ENCODE peak calls at places on chromosomes 11 and 22, in eight cellular contexts. J, T, F, X, R, G, E and I are unnamed samples.

GRCh38 chr11:28529540-28530410 is 421.6 kb downstream of the METTL15 start:
- DNase-seq in J (no peak), T (no peak), F (peak), X (no peak), R (peak), G (peak), E (no peak), I (peak)

GRCh38 chr11:2772544-2773031 is 72.8 kb upstream of the KCNQ1OT1 start:
- DNase-seq in J (peak), T (no peak), F (no peak), X (peak), R (peak), G (no peak), E (peak), I (peak)

GRCh38 chr11:122984186-122985011 is 2.8 kb upstream of the BSX start:
- DNase-seq in J (no peak), T (no peak), F (no peak), X (no peak), R (no peak), G (peak), E (no peak), I (no peak)

GRCh38 chr22:22210889-22211833 is 33.4 kb upstream of the VPREB1 start:
- DNase-seq in J (no peak), T (no peak), F (no peak), X (no peak), R (no peak), G (no peak), E (no peak), I (no peak)

GRCh38 chr11:68609761-68610160 is 74.6 kb upstream of the GAL start:
- DNase-seq in J (no peak), T (no peak), F (no peak), X (no peak), R (no peak), G (no peak), E (no peak), I (no peak)

GRCh38 chr11:34707462-34707840 is 86.6 kb downstream of the EHF start:
- DNase-seq in J (no peak), T (no peak), F (no peak), X (no peak), R (no peak), G (no peak), E (no peak), I (no peak)

GRCh38 chr22:25759825-25760231 is 17.8 kb downstream of the MYO18B start:
- DNase-seq in J (no peak), T (peak), F (peak), X (no peak), R (no peak), G (peak), E (no peak), I (peak)

GRCh38 chr22:39312410-39312809 is 7.0 kb downstream of the RPL3 start:
- DNase-seq in J (peak), T (peak), F (no peak), X (no peak), R (no peak), G (no peak), E (no peak), I (no peak)

GRCh38 chr11:74695705-74696280 is 35.4 kb downstream of the CHRDL2 start:
- DNase-seq in J (no peak), T (no peak), F (no peak), X (no peak), R (no peak), G (no peak), E (no peak), I (no peak)

GRCh38 chr11:13368041-13368446 is 90.5 kb downstream of the BMAL1 start:
- DNase-seq in J (no peak), T (no peak), F (no peak), X (no peak), R (no peak), G (no peak), E (no peak), I (no peak)

GRCh38 chr22:20211997-20212753 is 55.9 kb downstream of the RTN4R start:
- DNase-seq in J (peak), T (peak), F (no peak), X (peak), R (no peak), G (no peak), E (peak), I (no peak)

GRCh38 chr11:76695767-76696166 is 25.2 kb upstream of the LRRC32 start:
- DNase-seq in J (no peak), T (no peak), F (no peak), X (no peak), R (no peak), G (no peak), E (no peak), I (peak)

GRCh38 chr11:80515097-80515496 is 1074.3 kb upstream of the TENM4 start:
- DNase-seq in J (no peak), T (no peak), F (no peak), X (no peak), R (no peak), G (no peak), E (no peak), I (no peak)

GRCh38 chr11:59765068-59765770 is 10.0 kb downstream of the STX3 start:
- DNase-seq in J (no peak), T (no peak), F (no peak), X (no peak), R (no peak), G (no peak), E (no peak), I (no peak)

GRCh38 chr22:45263790-45264269 is 20.9 kb upstream of the UPK3A start:
- DNase-seq in J (peak), T (peak), F (peak), X (peak), R (peak), G (peak), E (peak), I (peak)

GRCh38 chr11:47523491-47524199 is 29.3 kb downstream of the CELF1 start:
- DNase-seq in J (no peak), T (no peak), F (peak), X (peak), R (no peak), G (peak), E (no peak), I (peak)

GRCh38 chr11:18393581-18394299 is 623 bp upstream of the LDHA start:
- DNase-seq in J (no peak), T (peak), F (no peak), X (no peak), R (no peak), G (no peak), E (no peak), I (peak)

GRCh38 chr22:41285441-41285819 is 557 bp downstream of the RANGAP1 start:
- DNase-seq in J (peak), T (peak), F (peak), X (no peak), R (peak), G (peak), E (peak), I (peak)

GRCh38 chr11:21177379-21177778 is 508.0 kb downstream of the NELL1 start:
- DNase-seq in J (no peak), T (no peak), F (no peak), X (no peak), R (no peak), G (no peak), E (no peak), I (no peak)

GRCh38 chr11:122104381-122104780 is 11.6 kb downstream of the BLID start:
- DNase-seq in J (no peak), T (no peak), F (no peak), X (no peak), R (no peak), G (no peak), E (no peak), I (no peak)

GRCh38 chr11:61011239-61011870 is 39.9 kb downstream of the CD6 start:
- DNase-seq in J (no peak), T (no peak), F (no peak), X (no peak), R (no peak), G (no peak), E (peak), I (no peak)

GRCh38 chr11:125874556-125875124 is 12.8 kb upstream of the HYLS1 start:
- DNase-seq in J (no peak), T (peak), F (peak), X (no peak), R (peak), G (peak), E (peak), I (peak)

GRCh38 chr11:48001438-48002021 is 21.2 kb downstream of the PTPRJ start:
- DNase-seq in J (no peak), T (no peak), F (peak), X (no peak), R (peak), G (peak), E (peak), I (no peak)

GRCh38 chr11:61164610-61165424 is 3.6 kb upstream of the VPS37C start:
- DNase-seq in J (no peak), T (no peak), F (no peak), X (no peak), R (peak), G (no peak), E (peak), I (no peak)

GRCh38 chr22:17586831-17587440 is 23.6 kb downstream of the SLC25A18 start:
- DNase-seq in J (no peak), T (no peak), F (no peak), X (no peak), R (no peak), G (no peak), E (no peak), I (no peak)

GRCh38 chr11:113168358-113168757 is 146.0 kb upstream of the TTC12 start:
- DNase-seq in J (no peak), T (no peak), F (no peak), X (no peak), R (no peak), G (no peak), E (no peak), I (no peak)

GRCh38 chr22:48520888-48521600 is 1306.6 kb downstream of the BRD1 start:
- DNase-seq in J (no peak), T (no peak), F (no peak), X (no peak), R (no peak), G (no peak), E (no peak), I (no peak)

GRCh38 chr11:115153135-115153534 is 351.1 kb downstream of the CADM1 start:
- DNase-seq in J (no peak), T (no peak), F (no peak), X (no peak), R (no peak), G (peak), E (no peak), I (peak)

GRCh38 chr11:77094841-77095365 is 7.7 kb upstream of the OMP start:
- DNase-seq in J (no peak), T (peak), F (no peak), X (no peak), R (no peak), G (no peak), E (no peak), I (no peak)

GRCh38 chr11:128477811-128478210 is 109.5 kb downstream of the ETS1 start:
- DNase-seq in J (no peak), T (no peak), F (no peak), X (no peak), R (no peak), G (no peak), E (no peak), I (peak)

GRCh38 chr22:39300198-39300830 is 19.1 kb downstream of the RPL3 start:
- DNase-seq in J (no peak), T (peak), F (no peak), X (no peak), R (no peak), G (no peak), E (no peak), I (peak)

GRCh38 chr11:61963282-61964057 is 4.0 kb downstream of the FTH1 start:
- DNase-seq in J (peak), T (no peak), F (peak), X (no peak), R (no peak), G (peak), E (no peak), I (peak)

GRCh38 chr22:39170825-39171622 is 18.5 kb upstream of the CBX7 start:
- DNase-seq in J (peak), T (peak), F (peak), X (peak), R (peak), G (peak), E (peak), I (peak)

GRCh38 chr22:36853407-36854099 is 7.3 kb upstream of the NCF4 start:
- DNase-seq in J (no peak), T (peak), F (peak), X (no peak), R (no peak), G (peak), E (peak), I (peak)

GRCh38 chr22:44676441-44677298 is 25.3 kb upstream of the PRR5 start:
- DNase-seq in J (peak), T (peak), F (no peak), X (no peak), R (no peak), G (peak), E (peak), I (peak)

GRCh38 chr11:120344302-120345004 is 8.2 kb downstream of the ARHGEF12 start:
- DNase-seq in J (no peak), T (no peak), F (no peak), X (no peak), R (no peak), G (no peak), E (no peak), I (peak)

GRCh38 chr22:26822300-26822699 is 164.9 kb downstream of the MIAT start:
- DNase-seq in J (no peak), T (no peak), F (no peak), X (no peak), R (no peak), G (no peak), E (no peak), I (no peak)
- TF ChIP-seq CTCF in J (no peak), T (no peak), F (no peak), X (no peak), R (no peak), G (peak), E (no peak), I (no peak)

GRCh38 chr11:486189-486588 is 20.9 kb downstream of the RNH1 start:
- DNase-seq in J (no peak), T (no peak), F (no peak), X (no peak), R (no peak), G (no peak), E (no peak), I (no peak)

GRCh38 chr11:488062-488461 is 19.0 kb downstream of the RNH1 start:
- DNase-seq in J (no peak), T (no peak), F (no peak), X (no peak), R (no peak), G (no peak), E (no peak), I (no peak)

GRCh38 chr11:488992-489391 is 18.1 kb downstream of the RNH1 start:
- DNase-seq in J (peak), T (no peak), F (no peak), X (no peak), R (no peak), G (no peak), E (no peak), I (no peak)

GRCh38 chr11:488579-488978 is 18.5 kb downstream of the RNH1 start:
- DNase-seq in J (no peak), T (no peak), F (no peak), X (no peak), R (no peak), G (no peak), E (no peak), I (no peak)

GRCh38 chr11:487571-488021 is 19.4 kb downstream of the RNH1 start:
- DNase-seq in J (no peak), T (no peak), F (no peak), X (no peak), R (no peak), G (no peak), E (no peak), I (no peak)
- TF ChIP-seq POLR2A in J (no peak), T (no peak), F (no peak), X (no peak), R (no peak), G (no peak), E (no peak), I (no peak)

GRCh38 chr22:38075105-38075825 is 8.7 kb downstream of the SLC16A8 start:
- DNase-seq in J (no peak), T (no peak), F (no peak), X (no peak), R (no peak), G (no peak), E (no peak), I (no peak)

GRCh38 chr22:38072322-38073149 is 11.4 kb downstream of the SLC16A8 start:
- DNase-seq in J (no peak), T (peak), F (no peak), X (no peak), R (no peak), G (no peak), E (no peak), I (no peak)

GRCh38 chr22:38073150-38074130 is 10.5 kb downstream of the SLC16A8 start:
- DNase-seq in J (no peak), T (peak), F (no peak), X (no peak), R (no peak), G (no peak), E (no peak), I (no peak)

GRCh38 chr22:38075961-38076360 is 8.0 kb downstream of the SLC16A8 start:
- DNase-seq in J (no peak), T (no peak), F (no peak), X (no peak), R (no peak), G (no peak), E (no peak), I (no peak)

GRCh38 chr22:38074181-38075104 is 9.5 kb downstream of the SLC16A8 start:
- DNase-seq in J (no peak), T (no peak), F (no peak), X (no peak), R (no peak), G (no peak), E (no peak), I (no peak)
- TF ChIP-seq CTCF in J (no peak), T (peak), F (peak), X (no peak), R (no peak), G (no peak), E (no peak), I (no peak)

GRCh38 chr11:90223248-90223585 is 368 bp upstream of the CHORDC1 start:
- DNase-seq in J (no peak), T (no peak), F (no peak), X (no peak), R (no peak), G (no peak), E (no peak), I (no peak)
- TF ChIP-seq POLR2A in J (no peak), T (no peak), F (peak), X (no peak), R (no peak), G (no peak), E (no peak), I (no peak)

DNA sequence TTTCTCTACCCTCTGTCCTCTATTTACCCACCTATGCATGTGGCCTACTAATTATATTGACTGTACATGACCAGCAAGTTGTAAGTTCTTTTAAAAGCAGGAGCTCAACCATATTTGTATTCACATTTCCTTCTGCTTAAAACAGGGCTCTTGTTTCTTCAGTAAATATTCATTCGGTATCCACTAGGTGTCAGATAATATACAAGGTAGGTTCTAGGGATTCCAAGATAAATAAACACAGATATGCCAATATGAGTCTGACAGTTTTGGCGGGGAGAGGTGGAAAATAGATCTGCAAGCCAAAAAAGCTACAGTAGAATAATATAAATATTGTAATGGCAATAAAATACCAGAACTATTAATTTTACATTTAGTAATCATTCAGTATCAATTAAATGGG is 15.3 kb upstream of the RAB30 start:
- DNase-seq in J (no peak), T (no peak), F (peak), X (no peak), R (no peak), G (peak), E (no peak), I (peak)
- TF ChIP-seq CTCF in J (peak), T (peak), F (no peak), X (no peak), R (peak), G (peak), E (peak), I (no peak)

GRCh38 chr22:30704978-30705377 is 10.3 kb downstream of the OSBP2 start:
- DNase-seq in J (no peak), T (no peak), F (no peak), X (no peak), R (no peak), G (no peak), E (no peak), I (peak)

GRCh38 chr22:30702856-30703255 is 8.2 kb downstream of the OSBP2 start:
- DNase-seq in J (no peak), T (no peak), F (no peak), X (no peak), R (no peak), G (no peak), E (no peak), I (no peak)

GRCh38 chr22:30701872-30702271 is 7.2 kb downstream of the OSBP2 start:
- DNase-seq in J (no peak), T (no peak), F (no peak), X (no peak), R (no peak), G (no peak), E (no peak), I (peak)

GRCh38 chr22:30705710-30706651 is 11.3 kb downstream of the OSBP2 start:
- DNase-seq in J (no peak), T (no peak), F (no peak), X (no peak), R (no peak), G (no peak), E (no peak), I (peak)
- TF ChIP-seq POLR2A in J (no peak), T (no peak), F (no peak), X (no peak), R (no peak), G (no peak), E (no peak), I (no peak)

GRCh38 chr11:134863294-134863693 is 451.3 kb upstream of the B3GAT1 start:
- DNase-seq in J (no peak), T (no peak), F (no peak), X (no peak), R (no peak), G (no peak), E (no peak), I (no peak)

GRCh38 chr11:134862168-134862567 is 450.1 kb upstream of the B3GAT1 start:
- DNase-seq in J (no peak), T (no peak), F (no peak), X (no peak), R (no peak), G (no peak), E (no peak), I (no peak)

GRCh38 chr11:134858783-134859480 is 446.9 kb upstream of the B3GAT1 start:
- DNase-seq in J (no peak), T (no peak), F (no peak), X (no peak), R (no peak), G (no peak), E (peak), I (no peak)

GRCh38 chr11:134862796-134863195 is 450.8 kb upstream of the B3GAT1 start:
- DNase-seq in J (no peak), T (no peak), F (no peak), X (no peak), R (no peak), G (no peak), E (no peak), I (no peak)

GRCh38 chr11:134861490-134862107 is 449.6 kb upstream of the B3GAT1 start:
- DNase-seq in J (no peak), T (no peak), F (no peak), X (no peak), R (no peak), G (no peak), E (no peak), I (peak)
- TF ChIP-seq CTCF in J (no peak), T (no peak), F (no peak), X (no peak), R (no peak), G (no peak), E (no peak), I (peak)